ENCODE peak calls at places on chromosome 15, in eight cellular contexts. One of them, this sample, is unnamed.

GRCh38 chr15:80567721-80568157 is 127.4 kb upstream of the ABHD17C start:
- DNase-seq in anterior cingulate cortex: peak
- DNase-seq in stimulated activated CD8-positive, alpha-beta memory T cell treated with anti-CD3 and anti-CD28 coated beads, Interleukin-2, amount 100 ng/mL, for 1 hour: no peak
- DNase-seq in NCI-H2171 treated with DMSO at 0.1 percent for 48 hours: no peak
- DNase-seq in GM20000: peak
- DNase-seq in CD4-positive, CD25-positive, alpha-beta regulatory T cell: peak
- DNase-seq in posterior cingulate gyrus: peak
- DNase-seq in OCI-M1: peak
- DNase-seq in this sample: peak

GRCh38 chr15:45084163-45084562 is 29.8 kb downstream of the DUOX2 start:
- DNase-seq in CD4-positive, CD25-positive, alpha-beta regulatory T cell: no peak
- DNase-seq in GM20000: no peak
- DNase-seq in NCI-H2171 treated with DMSO at 0.1 percent for 48 hours: no peak
- DNase-seq in stimulated activated CD8-positive, alpha-beta memory T cell treated with anti-CD3 and anti-CD28 coated beads, Interleukin-2, amount 100 ng/mL, for 1 hour: no peak
- DNase-seq in OCI-M1: no peak
- DNase-seq in anterior cingulate cortex: no peak
- DNase-seq in posterior cingulate gyrus: no peak
- DNase-seq in this sample: no peak

GRCh38 chr15:24150542-24150941 is 463.4 kb upstream of the NDN start:
- DNase-seq in posterior cingulate gyrus: no peak
- DNase-seq in anterior cingulate cortex: no peak
- DNase-seq in CD4-positive, CD25-positive, alpha-beta regulatory T cell: no peak
- DNase-seq in NCI-H2171 treated with DMSO at 0.1 percent for 48 hours: no peak
- DNase-seq in stimulated activated CD8-positive, alpha-beta memory T cell treated with anti-CD3 and anti-CD28 coated beads, Interleukin-2, amount 100 ng/mL, for 1 hour: no peak
- DNase-seq in OCI-M1: no peak
- DNase-seq in GM20000: no peak
- DNase-seq in this sample: no peak

GRCh38 chr15:88166330-88166993 is 90.1 kb downstream of the NTRK3 start:
- DNase-seq in stimulated activated CD8-positive, alpha-beta memory T cell treated with anti-CD3 and anti-CD28 coated beads, Interleukin-2, amount 100 ng/mL, for 1 hour: no peak
- DNase-seq in posterior cingulate gyrus: no peak
- DNase-seq in GM20000: peak
- DNase-seq in anterior cingulate cortex: no peak
- DNase-seq in NCI-H2171 treated with DMSO at 0.1 percent for 48 hours: no peak
- DNase-seq in OCI-M1: peak
- DNase-seq in CD4-positive, CD25-positive, alpha-beta regulatory T cell: no peak
- DNase-seq in this sample: no peak

GRCh38 chr15:48966595-48967301 is 3.0 kb upstream of the SHC4 start:
- DNase-seq in CD4-positive, CD25-positive, alpha-beta regulatory T cell: peak
- DNase-seq in NCI-H2171 treated with DMSO at 0.1 percent for 48 hours: no peak
- DNase-seq in GM20000: peak
- DNase-seq in anterior cingulate cortex: no peak
- DNase-seq in stimulated activated CD8-positive, alpha-beta memory T cell treated with anti-CD3 and anti-CD28 coated beads, Interleukin-2, amount 100 ng/mL, for 1 hour: peak
- DNase-seq in OCI-M1: peak
- DNase-seq in posterior cingulate gyrus: no peak
- DNase-seq in this sample: no peak

GRCh38 chr15:36758800-36759199 is 179.4 kb downstream of the CDIN1 start:
- DNase-seq in OCI-M1: peak
- DNase-seq in NCI-H2171 treated with DMSO at 0.1 percent for 48 hours: no peak
- DNase-seq in CD4-positive, CD25-positive, alpha-beta regulatory T cell: no peak
- DNase-seq in GM20000: no peak
- DNase-seq in anterior cingulate cortex: no peak
- DNase-seq in posterior cingulate gyrus: no peak
- DNase-seq in stimulated activated CD8-positive, alpha-beta memory T cell treated with anti-CD3 and anti-CD28 coated beads, Interleukin-2, amount 100 ng/mL, for 1 hour: no peak
- DNase-seq in this sample: no peak

GRCh38 chr15:93413745-93414144 is 324.7 kb upstream of the RGMA start:
- DNase-seq in posterior cingulate gyrus: no peak
- DNase-seq in CD4-positive, CD25-positive, alpha-beta regulatory T cell: no peak
- DNase-seq in anterior cingulate cortex: no peak
- DNase-seq in OCI-M1: no peak
- DNase-seq in stimulated activated CD8-positive, alpha-beta memory T cell treated with anti-CD3 and anti-CD28 coated beads, Interleukin-2, amount 100 ng/mL, for 1 hour: no peak
- DNase-seq in GM20000: no peak
- DNase-seq in NCI-H2171 treated with DMSO at 0.1 percent for 48 hours: no peak
- DNase-seq in this sample: no peak

GRCh38 chr15:74442604-74443003 is 8.8 kb upstream of the SEMA7A start:
- DNase-seq in posterior cingulate gyrus: no peak
- DNase-seq in OCI-M1: no peak
- DNase-seq in stimulated activated CD8-positive, alpha-beta memory T cell treated with anti-CD3 and anti-CD28 coated beads, Interleukin-2, amount 100 ng/mL, for 1 hour: no peak
- DNase-seq in anterior cingulate cortex: no peak
- DNase-seq in CD4-positive, CD25-positive, alpha-beta regulatory T cell: no peak
- DNase-seq in NCI-H2171 treated with DMSO at 0.1 percent for 48 hours: no peak
- DNase-seq in GM20000: no peak
- DNase-seq in this sample: no peak

GRCh38 chr15:64774556-64775523 is 549 bp downstream of the RBPMS2 start:
- DNase-seq in posterior cingulate gyrus: no peak
- DNase-seq in GM20000: peak
- DNase-seq in CD4-positive, CD25-positive, alpha-beta regulatory T cell: no peak
- DNase-seq in anterior cingulate cortex: no peak
- DNase-seq in stimulated activated CD8-positive, alpha-beta memory T cell treated with anti-CD3 and anti-CD28 coated beads, Interleukin-2, amount 100 ng/mL, for 1 hour: no peak
- DNase-seq in NCI-H2171 treated with DMSO at 0.1 percent for 48 hours: no peak
- DNase-seq in OCI-M1: no peak
- DNase-seq in this sample: peak

GRCh38 chr15:77983091-77983707 is 94.3 kb downstream of the TBC1D2B start:
- DNase-seq in anterior cingulate cortex: no peak
- DNase-seq in posterior cingulate gyrus: no peak
- DNase-seq in NCI-H2171 treated with DMSO at 0.1 percent for 48 hours: no peak
- DNase-seq in CD4-positive, CD25-positive, alpha-beta regulatory T cell: no peak
- DNase-seq in GM20000: no peak
- DNase-seq in stimulated activated CD8-positive, alpha-beta memory T cell treated with anti-CD3 and anti-CD28 coated beads, Interleukin-2, amount 100 ng/mL, for 1 hour: no peak
- DNase-seq in OCI-M1: no peak
- DNase-seq in this sample: no peak

GRCh38 chr15:69955240-69955894 is 142.3 kb downstream of the TLE3 start:
- DNase-seq in NCI-H2171 treated with DMSO at 0.1 percent for 48 hours: no peak
- DNase-seq in posterior cingulate gyrus: no peak
- DNase-seq in stimulated activated CD8-positive, alpha-beta memory T cell treated with anti-CD3 and anti-CD28 coated beads, Interleukin-2, amount 100 ng/mL, for 1 hour: no peak
- DNase-seq in OCI-M1: no peak
- DNase-seq in anterior cingulate cortex: no peak
- DNase-seq in CD4-positive, CD25-positive, alpha-beta regulatory T cell: no peak
- DNase-seq in GM20000: no peak
- DNase-seq in this sample: no peak

GRCh38 chr15:80495406-80495942 is 91.3 kb downstream of the ARNT2 start:
- DNase-seq in OCI-M1: no peak
- DNase-seq in anterior cingulate cortex: no peak
- DNase-seq in GM20000: no peak
- DNase-seq in NCI-H2171 treated with DMSO at 0.1 percent for 48 hours: no peak
- DNase-seq in stimulated activated CD8-positive, alpha-beta memory T cell treated with anti-CD3 and anti-CD28 coated beads, Interleukin-2, amount 100 ng/mL, for 1 hour: no peak
- DNase-seq in CD4-positive, CD25-positive, alpha-beta regulatory T cell: no peak
- DNase-seq in posterior cingulate gyrus: no peak
- DNase-seq in this sample: no peak

GRCh38 chr15:85324202-85324601 is 56.2 kb upstream of the AKAP13 start:
- DNase-seq in CD4-positive, CD25-positive, alpha-beta regulatory T cell: no peak
- DNase-seq in anterior cingulate cortex: no peak
- DNase-seq in GM20000: no peak
- DNase-seq in posterior cingulate gyrus: no peak
- DNase-seq in OCI-M1: no peak
- DNase-seq in NCI-H2171 treated with DMSO at 0.1 percent for 48 hours: no peak
- DNase-seq in stimulated activated CD8-positive, alpha-beta memory T cell treated with anti-CD3 and anti-CD28 coated beads, Interleukin-2, amount 100 ng/mL, for 1 hour: no peak
- DNase-seq in this sample: no peak

GRCh38 chr15:100241572-100242479 is 99.9 kb downstream of the ADAMTS17 start:
- DNase-seq in CD4-positive, CD25-positive, alpha-beta regulatory T cell: no peak
- DNase-seq in stimulated activated CD8-positive, alpha-beta memory T cell treated with anti-CD3 and anti-CD28 coated beads, Interleukin-2, amount 100 ng/mL, for 1 hour: no peak
- DNase-seq in GM20000: no peak
- DNase-seq in OCI-M1: peak
- DNase-seq in NCI-H2171 treated with DMSO at 0.1 percent for 48 hours: no peak
- DNase-seq in anterior cingulate cortex: no peak
- DNase-seq in posterior cingulate gyrus: no peak
- DNase-seq in this sample: no peak

This sample was measured in endothelial cell of umbilical vein.